ENCODE peak calls at places on chromosome 9, in seven cellular contexts. Y is SK-N-SH, L is HepG2, D is K562, H is HCT116, Z is H1, K is GM12878. A is an unnamed sample.

GRCh38 chr9:35605336-35606137 is 475 bp downstream of the TESK1 start:
- DNase-seq in Z (no peak), D (peak), K (no peak), H (no peak), Y (peak), L (no peak), A (no peak)

GRCh38 chr9:113222482-113222841 is 1.1 kb downstream of the SLC31A1 start:
- DNase-seq in K (no peak), H (no peak), L (peak), Y (no peak), Z (no peak), D (peak), A (no peak)

GRCh38 chr9:14906654-14907359 is 3.4 kb downstream of the FREM1 start:
- DNase-seq in L (no peak), K (no peak), H (no peak), D (no peak), Z (no peak), Y (peak), A (no peak)

GRCh38 chr9:89991204-89991790 is 386.5 kb downstream of the GADD45G start:
- DNase-seq in D (no peak), K (no peak), H (no peak), L (no peak), Z (no peak), Y (no peak), A (no peak)

GRCh38 chr9:103364753-103365152 is 369.6 kb downstream of the CYLC2 start:
- DNase-seq in Z (no peak), K (no peak), D (no peak), H (no peak), L (no peak), Y (no peak), A (no peak)

GRCh38 chr9:94801685-94802084 is 75.2 kb downstream of the AOPEP start:
- DNase-seq in K (no peak), H (no peak), Z (no peak), L (no peak), Y (no peak), D (no peak), A (no peak)

GRCh38 chr9:125393426-125393825 is 131.8 kb downstream of the GAPVD1 start:
- DNase-seq in Z (no peak), L (no peak), Y (no peak), K (peak), D (no peak), H (no peak), A (no peak)

GRCh38 chr9:91161465-91162275 is 200.0 kb downstream of the AUH start:
- DNase-seq in H (no peak), L (no peak), Z (no peak), D (no peak), Y (no peak), K (no peak), A (no peak)

GRCh38 chr9:20786807-20787206 is 102.7 kb downstream of the FOCAD start:
- DNase-seq in L (no peak), D (no peak), Y (no peak), K (no peak), Z (no peak), H (no peak), A (peak)

GRCh38 chr9:87678650-87679355 is 47.1 kb upstream of the CTSL start:
- DNase-seq in K (no peak), D (peak), Y (peak), Z (no peak), L (peak), H (peak), A (peak)

GRCh38 chr9:128115187-128116103 is 12.1 kb downstream of the PTGES2 start:
- DNase-seq in L (peak), Y (no peak), K (no peak), Z (no peak), H (no peak), D (peak), A (no peak)

GRCh38 chr9:97889941-97890557 is 32.3 kb downstream of the TRMO start:
- DNase-seq in H (no peak), L (no peak), K (no peak), D (peak), Y (peak), Z (no peak), A (peak)

GRCh38 chr9:126287467-126287866 is 39.2 kb upstream of the MVB12B start:
- DNase-seq in Y (no peak), K (no peak), H (no peak), Z (no peak), L (no peak), D (no peak), A (no peak)

GRCh38 chr9:124652203-124652992 is 118.7 kb downstream of the NR6A1 start:
- DNase-seq in Y (peak), D (no peak), Z (no peak), H (no peak), K (no peak), L (no peak), A (no peak)

GRCh38 chr9:22119537-22120167 is 110.5 kb upstream of the CDKN2B start:
- DNase-seq in H (no peak), K (no peak), Z (no peak), L (peak), Y (peak), D (no peak), A (no peak)

GRCh38 chr9:107016383-107016782 is 153.4 kb downstream of the ZNF462 start:
- DNase-seq in Y (no peak), L (no peak), K (no peak), D (no peak), Z (no peak), H (no peak), A (no peak)

GRCh38 chr9:93657331-93658111 is 81.1 kb downstream of the PHF2 start:
- DNase-seq in H (no peak), D (no peak), K (no peak), L (no peak), Z (no peak), Y (no peak), A (no peak)

GRCh38 chr9:107131108-107131799 is 151.8 kb upstream of the RAD23B start:
- DNase-seq in Y (no peak), Z (no peak), K (no peak), H (no peak), D (no peak), L (no peak), A (peak)

GRCh38 chr9:106596984-106597383 is 266.0 kb upstream of the ZNF462 start:
- DNase-seq in L (no peak), K (no peak), D (no peak), Y (no peak), Z (no peak), H (no peak), A (no peak)

GRCh38 chr9:109256381-109256780 is 64.5 kb downstream of the EPB41L4B start:
- DNase-seq in Z (no peak), D (no peak), L (no peak), K (no peak), Y (no peak), H (no peak), A (no peak)

GRCh38 chr9:79591463-79591862 is 19.7 kb downstream of the TLE4 start:
- DNase-seq in H (no peak), L (no peak), D (no peak), Z (no peak), Y (no peak), K (no peak), A (no peak)

GRCh38 chr9:73081979-73082657 is 69.5 kb upstream of the ANXA1 start:
- DNase-seq in L (peak), H (peak), Z (no peak), Y (peak), K (no peak), D (peak), A (peak)

GRCh38 chr9:112379177-112380101 is 469 bp upstream of the HSDL2 start:
- DNase-seq in K (peak), Y (peak), H (peak), Z (peak), L (peak), D (peak), A (peak)

GRCh38 chr9:113853333-113853732 is 22.8 kb upstream of the ZNF618 start:
- DNase-seq in Y (no peak), H (no peak), L (peak), Z (no peak), D (no peak), K (no peak), A (peak)

GRCh38 chr9:121498150-121498486 is 1.5 kb downstream of the GGTA1 start:
- DNase-seq in D (peak), Z (no peak), L (peak), H (peak), K (peak), Y (peak), A (peak)

GRCh38 chr9:122988919-122989614 is 44.4 kb upstream of the GPR21 start:
- DNase-seq in L (no peak), K (no peak), H (no peak), Y (no peak), Z (no peak), D (no peak), A (no peak)
- TF ChIP-seq JUND in L (no peak), K (no peak), H (no peak), Y (no peak), Z (no peak), D (no peak), A (no peak)

GRCh38 chr9:10661376-10661775 is 48.6 kb upstream of the PTPRD start:
- DNase-seq in Y (no peak), K (no peak), H (no peak), D (no peak), L (no peak), Z (no peak), A (no peak)
- TF ChIP-seq JUND in Y (no peak), K (no peak), H (no peak), D (no peak), L (no peak), Z (no peak), A (no peak)

DNA sequence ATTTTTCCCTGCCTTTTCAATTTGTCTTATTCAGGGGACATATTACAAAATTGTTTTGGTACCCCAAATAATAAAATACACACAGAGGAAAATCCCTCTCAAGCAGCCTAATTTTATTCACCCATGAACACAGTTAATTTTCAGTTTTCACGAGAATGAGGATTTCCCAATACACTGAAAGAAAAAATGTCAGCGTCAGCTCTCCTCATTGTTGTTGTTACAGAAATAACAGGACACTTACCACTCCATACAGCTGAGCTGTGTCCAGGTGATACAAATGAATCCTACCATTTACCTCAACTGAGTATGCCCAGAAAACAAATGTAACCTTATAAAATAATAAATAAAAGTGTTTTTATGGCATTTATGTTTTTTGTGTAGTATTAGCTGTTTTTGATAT is 144.6 kb upstream of the PCA3 start:
- DNase-seq in Z (no peak), D (no peak), Y (no peak), K (no peak), H (no peak), L (no peak), A (no peak)
- TF ChIP-seq JUND in Z (no peak), D (no peak), Y (no peak), K (no peak), H (no peak), L (no peak), A (no peak)

GRCh38 chr9:134324359-134325095 is 1.7 kb upstream of the RXRA start:
- DNase-seq in H (no peak), Y (no peak), L (no peak), D (no peak), K (no peak), Z (no peak), A (no peak)
- TF ChIP-seq JUND in H (no peak), Y (no peak), L (no peak), D (peak), K (no peak), Z (no peak), A (no peak)

DNA sequence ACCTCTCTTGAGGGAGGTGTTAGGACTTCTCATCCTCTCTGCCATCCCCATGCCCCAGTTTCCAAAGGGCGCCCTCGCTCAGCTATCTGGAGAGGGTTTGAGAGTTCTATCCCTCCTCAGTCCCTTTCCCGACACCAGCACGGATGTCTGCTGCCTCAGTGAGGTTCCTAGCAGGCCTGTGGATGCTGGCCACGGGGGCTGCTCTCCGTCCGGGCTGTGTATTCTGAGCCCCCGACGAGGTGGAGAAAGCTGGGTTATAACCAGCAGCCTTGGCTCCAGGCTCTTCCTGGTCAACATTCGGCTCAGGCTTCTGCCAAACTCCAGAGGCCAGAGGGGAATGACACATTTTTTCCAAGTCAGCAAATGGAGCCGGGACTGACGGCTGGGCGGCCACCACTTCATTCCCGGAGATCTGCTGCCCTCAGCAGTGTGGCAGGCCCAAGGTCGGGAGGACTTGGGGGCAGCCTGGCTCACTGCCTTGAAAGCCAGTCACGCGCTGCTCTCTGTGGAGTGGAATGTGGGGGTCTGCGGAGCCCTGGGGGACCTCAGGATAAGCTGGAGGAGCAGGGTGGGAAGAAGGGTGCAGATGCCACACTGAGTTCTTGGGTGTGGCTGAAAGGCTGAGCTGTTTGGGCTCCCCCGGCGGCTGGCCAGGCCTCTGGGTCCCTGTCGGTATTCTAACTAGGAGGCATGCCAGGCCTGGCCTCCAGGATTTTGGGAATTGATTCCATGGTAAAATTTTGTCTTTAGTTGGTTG is 27.4 kb downstream of the PTPA start:
- DNase-seq in K (no peak), Y (no peak), H (no peak), D (no peak), L (no peak), Z (no peak), A (peak)
- TF ChIP-seq JUND in K (no peak), Y (no peak), H (no peak), D (no peak), L (no peak), Z (no peak), A (no peak)

GRCh38 chr9:99905833-99906402 is 536 bp upstream of the STX17 start:
- DNase-seq in K (no peak), Z (no peak), Y (peak), H (no peak), D (no peak), L (no peak), A (peak)
- TF ChIP-seq JUND in K (no peak), Z (no peak), Y (no peak), H (no peak), D (no peak), L (no peak), A (no peak)

GRCh38 chr9:137150485-137151060 is 11.6 kb downstream of the GRIN1 start:
- DNase-seq in Y (no peak), D (peak), L (peak), Z (no peak), H (peak), K (no peak), A (peak)
- TF ChIP-seq JUND in Y (no peak), D (no peak), L (no peak), Z (no peak), H (no peak), K (no peak), A (no peak)